ENCODE peak calls at places on chromosome 17, in five cellular contexts. B, E, W, S and O are unnamed samples.

GRCh38 chr17:13477180-13477611 is 124.5 kb downstream of the HS3ST3A1 start:
- DNase-seq in E (no peak), B (no peak), W (no peak), S (no peak), O (no peak)

GRCh38 chr17:12727076-12727750 is 61.5 kb downstream of the MYOCD start:
- DNase-seq in S (no peak), E (no peak), W (no peak), B (no peak), O (no peak)

GRCh38 chr17:29091591-29092291 is 48.8 kb downstream of the PIPOX start:
- DNase-seq in S (no peak), W (peak), E (no peak), B (peak), O (no peak)

GRCh38 chr17:72407336-72408121 is 286.7 kb downstream of the SOX9 start:
- DNase-seq in W (peak), B (peak), S (peak), E (no peak), O (no peak)

GRCh38 chr17:35010093-35010492 is 29.8 kb downstream of the LIG3 start:
- DNase-seq in S (no peak), W (no peak), B (no peak), E (no peak), O (no peak)

GRCh38 chr17:29363716-29364115 is 26.4 kb upstream of the TAOK1 start:
- DNase-seq in S (no peak), E (no peak), B (no peak), W (no peak), O (no peak)

GRCh38 chr17:39920218-39921210 is 2.1 kb upstream of the GSDMB start:
- DNase-seq in W (no peak), S (no peak), E (peak), B (no peak), O (no peak)

GRCh38 chr17:67441052-67441738 is 64.1 kb downstream of the PITPNC1 start:
- DNase-seq in B (no peak), W (no peak), S (no peak), E (peak), O (no peak)

GRCh38 chr17:33292184-33292980 is 713 bp downstream of the ASIC2 start:
- DNase-seq in W (peak), E (no peak), S (peak), B (no peak), O (peak)

GRCh38 chr17:2924211-2924610 is 128.0 kb downstream of the RAP1GAP2 start:
- DNase-seq in E (no peak), W (no peak), B (no peak), S (no peak), O (peak)

GRCh38 chr17:2050246-2050866 is 4.5 kb upstream of the HIC1 start:
- DNase-seq in E (peak), W (peak), S (peak), B (peak), O (no peak)

GRCh38 chr17:76252040-76252954 is 12.0 kb upstream of the RNF157 start:
- DNase-seq in B (no peak), S (no peak), E (no peak), W (no peak), O (no peak)

GRCh38 chr17:63595132-63595531 is 5.6 kb upstream of the TACO1 start:
- DNase-seq in E (no peak), B (no peak), S (no peak), W (no peak), O (no peak)